ENCODE peak calls at places on chromosomes 7 and 10, in four cellular contexts. One of them, this sample, is unnamed.

GRCh38 chr7:55050286-55050685 is 31.5 kb downstream of the EGFR start:
- DNase-seq in sciatic nerve: no peak
- DNase-seq in T-helper 2 cell: no peak
- DNase-seq in M059J: no peak
- DNase-seq in this sample: no peak

GRCh38 chr10:60842694-60843093 is 64.4 kb downstream of the CDK1 start:
- DNase-seq in T-helper 2 cell: no peak
- DNase-seq in sciatic nerve: no peak
- DNase-seq in M059J: no peak
- DNase-seq in this sample: no peak

GRCh38 chr7:148222716-148223115 is 367.9 kb upstream of the C7orf33 start:
- DNase-seq in sciatic nerve: no peak
- DNase-seq in T-helper 2 cell: no peak
- DNase-seq in M059J: no peak
- DNase-seq in this sample: no peak

GRCh38 chr10:44857363-44858016 is 53.6 kb upstream of the TMEM72 start:
- DNase-seq in sciatic nerve: peak; percentile 87
- DNase-seq in M059J: peak; percentile 98
- DNase-seq in T-helper 2 cell: peak; percentile 27
- DNase-seq in this sample: no peak

GRCh38 chr7:48781783-48782182 is 142.6 kb upstream of the CDC14C start:
- DNase-seq in M059J: peak; percentile 3
- DNase-seq in T-helper 2 cell: no peak
- DNase-seq in sciatic nerve: no peak
- DNase-seq in this sample: no peak

GRCh38 chr10:103855852-103856496 is 598 bp upstream of the SH3PXD2A start:
- DNase-seq in T-helper 2 cell: no peak
- DNase-seq in sciatic nerve: peak; percentile 57
- DNase-seq in M059J: no peak
- DNase-seq in this sample: no peak

GRCh38 chr10:133089461-133089800 is 1.7 kb downstream of the ADGRA1 start:
- DNase-seq in M059J: no peak
- DNase-seq in sciatic nerve: no peak
- DNase-seq in T-helper 2 cell: no peak
- DNase-seq in this sample: no peak

GRCh38 chr10:14712991-14713422 is 61.7 kb downstream of the FAM107B start:
- DNase-seq in M059J: peak; percentile 4
- DNase-seq in T-helper 2 cell: no peak
- DNase-seq in sciatic nerve: no peak
- DNase-seq in this sample: no peak

GRCh38 chr7:99036531-99037175 is 107.3 kb downstream of the SMURF1 start:
- DNase-seq in T-helper 2 cell: no peak
- DNase-seq in M059J: peak; percentile 27
- DNase-seq in sciatic nerve: no peak
- DNase-seq in this sample: peak; percentile 78

GRCh38 chr10:70594161-70594560 is 8.4 kb downstream of the PRF1 start:
- DNase-seq in T-helper 2 cell: no peak
- DNase-seq in sciatic nerve: no peak
- DNase-seq in M059J: no peak
- DNase-seq in this sample: no peak

GRCh38 chr10:111082102-111082975 is 5.5 kb downstream of the ADRA2A start:
- DNase-seq in sciatic nerve: peak; percentile 36
- DNase-seq in M059J: no peak
- DNase-seq in T-helper 2 cell: no peak
- DNase-seq in this sample: peak; percentile 52

GRCh38 chr10:58140706-58141347 is 126.9 kb downstream of the IPMK start:
- DNase-seq in sciatic nerve: no peak
- DNase-seq in T-helper 2 cell: no peak
- DNase-seq in M059J: no peak
- DNase-seq in this sample: no peak

GRCh38 chr7:121449304-121449703 is 53.2 kb upstream of the FAM3C start:
- DNase-seq in sciatic nerve: no peak
- DNase-seq in T-helper 2 cell: no peak
- DNase-seq in M059J: no peak
- DNase-seq in this sample: no peak

GRCh38 chr10:100146398-100146797 is 39.4 kb downstream of the ERLIN1 start:
- DNase-seq in sciatic nerve: no peak
- DNase-seq in M059J: no peak
- DNase-seq in T-helper 2 cell: no peak
- DNase-seq in this sample: no peak

GRCh38 chr7:151038951-151039849 is 9.1 kb upstream of the ASIC3 start:
- DNase-seq in sciatic nerve: peak; percentile 80
- DNase-seq in T-helper 2 cell: no peak
- DNase-seq in M059J: peak; percentile 98
- DNase-seq in this sample: no peak

GRCh38 chr10:5641501-5641900 is 24.9 kb downstream of the ASB13 start:
- DNase-seq in M059J: no peak
- DNase-seq in sciatic nerve: no peak
- DNase-seq in T-helper 2 cell: no peak
- DNase-seq in this sample: no peak

GRCh38 chr10:101938316-101939272 is 95.0 kb upstream of the KCNIP2 start:
- DNase-seq in M059J: peak; percentile 89
- DNase-seq in sciatic nerve: no peak
- DNase-seq in T-helper 2 cell: no peak
- DNase-seq in this sample: no peak

GRCh38 chr7:74141705-74142104 is 32.5 kb upstream of the EIF4H start:
- DNase-seq in T-helper 2 cell: no peak
- DNase-seq in sciatic nerve: no peak
- DNase-seq in M059J: peak; percentile 42
- DNase-seq in this sample: no peak

GRCh38 chr10:33897255-33897893 is 562.9 kb upstream of the NRP1 start:
- DNase-seq in sciatic nerve: no peak
- DNase-seq in T-helper 2 cell: no peak
- DNase-seq in M059J: no peak
- DNase-seq in this sample: no peak

GRCh38 chr7:123003539-123004126 is 8.1 kb upstream of the TAS2R16 start:
- DNase-seq in M059J: no peak
- DNase-seq in T-helper 2 cell: no peak
- DNase-seq in sciatic nerve: no peak
- DNase-seq in this sample: no peak

GRCh38 chr10:92418221-92418620 is 127.3 kb downstream of the MARCHF5 start:
- DNase-seq in sciatic nerve: no peak
- DNase-seq in T-helper 2 cell: no peak
- DNase-seq in M059J: no peak
- DNase-seq in this sample: no peak

GRCh38 chr7:106283831-106284515 is 810 bp downstream of the NAMPT start:
- DNase-seq in M059J: peak; percentile 72
- DNase-seq in T-helper 2 cell: peak; percentile 5
- DNase-seq in sciatic nerve: peak; percentile 75
- DNase-seq in this sample: peak; percentile 82

GRCh38 chr7:33040803-33041516 is 21.6 kb downstream of the NT5C3A start:
- DNase-seq in T-helper 2 cell: peak; percentile 54
- DNase-seq in M059J: no peak
- DNase-seq in sciatic nerve: no peak
- DNase-seq in this sample: no peak

GRCh38 chr7:135597181-135597925 is 39.6 kb downstream of the NUP205 start:
- DNase-seq in M059J: no peak
- DNase-seq in sciatic nerve: no peak
- DNase-seq in T-helper 2 cell: no peak
- DNase-seq in this sample: no peak

GRCh38 chr10:30591249-30591670 is 38.3 kb downstream of the LYZL2 start:
- DNase-seq in T-helper 2 cell: peak; percentile 10
- DNase-seq in sciatic nerve: no peak
- DNase-seq in M059J: peak; percentile 40
- DNase-seq in this sample: no peak

GRCh38 chr10:124701881-124702656 is 42.1 kb downstream of the FAM53B start:
- DNase-seq in sciatic nerve: no peak
- DNase-seq in T-helper 2 cell: no peak
- DNase-seq in M059J: no peak
- DNase-seq in this sample: no peak

GRCh38 chr7:69429817-69430501 is 168.3 kb upstream of the AUTS2 start:
- DNase-seq in sciatic nerve: peak; percentile 80
- DNase-seq in M059J: peak; percentile 69
- DNase-seq in T-helper 2 cell: no peak
- DNase-seq in this sample: no peak

GRCh38 chr10:98400482-98400881 is 14.5 kb downstream of the PYROXD2 start:
- DNase-seq in M059J: no peak
- DNase-seq in T-helper 2 cell: no peak
- DNase-seq in sciatic nerve: no peak
- DNase-seq in this sample: no peak

GRCh38 chr10:132448248-132448731 is 51.3 kb downstream of the PWWP2B start:
- DNase-seq in M059J: peak; percentile 39
- DNase-seq in sciatic nerve: peak; percentile 84
- DNase-seq in T-helper 2 cell: peak; percentile 36
- DNase-seq in this sample: no peak

GRCh38 chr10:100025528-100026070 is 15.9 kb upstream of the DNMBP start:
- DNase-seq in M059J: no peak
- DNase-seq in sciatic nerve: no peak
- DNase-seq in T-helper 2 cell: no peak
- DNase-seq in this sample: no peak

GRCh38 chr10:95697429-95697828 is 3.7 kb upstream of the TCTN3 start:
- DNase-seq in sciatic nerve: no peak
- DNase-seq in M059J: no peak
- DNase-seq in T-helper 2 cell: no peak
- DNase-seq in this sample: no peak

GRCh38 chr10:63986536-63986935 is 465.3 kb downstream of the REEP3 start:
- DNase-seq in sciatic nerve: no peak
- DNase-seq in M059J: no peak
- DNase-seq in T-helper 2 cell: no peak
- DNase-seq in this sample: no peak

GRCh38 chr7:48090095-48090805 is 1.2 kb downstream of the UPP1 start:
- DNase-seq in M059J: peak; percentile 71
- DNase-seq in sciatic nerve: no peak
- DNase-seq in T-helper 2 cell: no peak
- DNase-seq in this sample: no peak

GRCh38 chr7:151086802-151087246 is 549 bp downstream of the AGAP3 start:
- DNase-seq in T-helper 2 cell: no peak
- DNase-seq in M059J: peak; percentile 46
- DNase-seq in sciatic nerve: peak; percentile 67
- DNase-seq in this sample: no peak

GRCh38 chr10:28652703-28653102 is 24.6 kb upstream of the BAMBI start:
- DNase-seq in M059J: no peak
- DNase-seq in T-helper 2 cell: no peak
- DNase-seq in sciatic nerve: no peak
- DNase-seq in this sample: no peak

This sample was measured in suprapubic skin.